ENCODE peak calls at places on chromosomes 1 and 21, in four cellular contexts. S is PC-3, G is H1, F is cardiac muscle cell. L is an unnamed sample. For H3K4me1 and H3K36me3, the result is how much of the 10 kb centered on the place peaks cover.

GRCh38 chr1:38045431-38046332 is 911 bp downstream of the POU3F1 start:
- DNase-seq in S (no peak), G (peak), F (peak), L (peak)

GRCh38 chr1:35269190-35269988 is 880 bp downstream of the ZMYM4 start:
- DNase-seq in S (peak), G (peak), F (peak), L (no peak)

GRCh38 chr21:37225440-37225839 is 41.7 kb downstream of the VPS26C start:
- DNase-seq in S (no peak), G (peak), F (no peak), L (no peak)

GRCh38 chr1:228280106-228280901 is 72.5 kb downstream of the OBSCN start:
- DNase-seq in S (no peak), G (no peak), F (no peak), L (no peak)

GRCh38 chr1:165871311-165872067 is 44.1 kb downstream of the UCK2 start:
- DNase-seq in S (peak), G (peak), F (no peak), L (no peak)

GRCh38 chr1:58979085-58979484 is 195.2 kb upstream of the JUN start:
- DNase-seq in S (no peak), G (no peak), F (no peak), L (no peak)

GRCh38 chr21:35658242-35658641 is 402.1 kb downstream of the SETD4 start:
- DNase-seq in S (peak), G (no peak), F (no peak), L (no peak)

GRCh38 chr1:65255088-65256050 is 54.0 kb upstream of the DNAJC6 start:
- DNase-seq in S (peak), G (peak), F (peak), L (no peak)

GRCh38 chr1:112328600-112328999 is 67.4 kb upstream of the CTTNBP2NL start:
- DNase-seq in S (no peak), G (no peak), F (no peak), L (no peak)

GRCh38 chr1:32066489-32066873 is 6.3 kb upstream of the TMEM39B start:
- DNase-seq in S (peak), G (no peak), F (no peak), L (peak)

GRCh38 chr1:11563560-11564069 is 84.7 kb downstream of the DISP3 start:
- DNase-seq in S (no peak), G (no peak), F (peak), L (no peak)

GRCh38 chr1:30008998-30009657 is 714.3 kb downstream of the MATN1 start:
- DNase-seq in S (peak), G (no peak), F (no peak), L (no peak)

GRCh38 chr1:171188388-171189266 is 3.5 kb downstream of the FMO2 start:
- DNase-seq in S (peak), G (peak), F (peak), L (no peak)

GRCh38 chr1:224245188-224245587 is 62.1 kb downstream of the DEGS1 start:
- DNase-seq in S (no peak), G (no peak), F (no peak), L (no peak)

GRCh38 chr1:218642033-218642954 is 297.2 kb downstream of the TGFB2 start:
- DNase-seq in S (no peak), G (no peak), F (no peak), L (no peak)

DNA sequence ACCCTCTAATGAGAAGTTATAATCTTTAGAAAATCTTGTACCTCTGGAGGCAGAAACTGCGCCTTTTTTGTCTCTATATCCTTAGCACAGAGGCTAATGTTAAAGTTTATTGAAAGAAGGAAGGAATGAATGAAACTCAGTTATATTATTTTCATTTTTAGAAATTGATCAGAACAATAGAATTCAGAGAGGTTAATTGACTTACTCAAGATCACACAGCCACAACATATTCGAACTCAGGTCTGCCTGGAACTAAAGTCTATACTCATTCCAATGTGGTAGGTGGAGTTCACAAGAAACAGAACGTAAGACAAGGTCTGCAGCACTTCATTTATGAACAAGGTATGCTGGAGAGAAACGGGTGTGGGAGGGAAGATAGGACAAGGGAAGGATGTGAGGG is 23.0 kb upstream of the ITPKB start:
- DNase-seq in S (no peak), G (no peak), F (no peak), L (no peak)
- H3K27ac ChIP-seq in S (no peak), G (no peak), F (no peak), L (no peak)

GRCh38 chr21:26115346-26115745 is 55.2 kb downstream of the APP start:
- DNase-seq in S (peak), G (no peak), F (no peak), L (peak)

GRCh38 chr21:26115899-26116298 is 54.7 kb downstream of the APP start:
- DNase-seq in S (peak), G (no peak), F (no peak), L (no peak)

GRCh38 chr21:26117972-26118367 is 52.6 kb downstream of the APP start:
- DNase-seq in S (no peak), G (no peak), F (no peak), L (no peak)

GRCh38 chr21:26117324-26117971 is 53.1 kb downstream of the APP start:
- DNase-seq in S (no peak), G (no peak), F (no peak), L (no peak)

DNA sequence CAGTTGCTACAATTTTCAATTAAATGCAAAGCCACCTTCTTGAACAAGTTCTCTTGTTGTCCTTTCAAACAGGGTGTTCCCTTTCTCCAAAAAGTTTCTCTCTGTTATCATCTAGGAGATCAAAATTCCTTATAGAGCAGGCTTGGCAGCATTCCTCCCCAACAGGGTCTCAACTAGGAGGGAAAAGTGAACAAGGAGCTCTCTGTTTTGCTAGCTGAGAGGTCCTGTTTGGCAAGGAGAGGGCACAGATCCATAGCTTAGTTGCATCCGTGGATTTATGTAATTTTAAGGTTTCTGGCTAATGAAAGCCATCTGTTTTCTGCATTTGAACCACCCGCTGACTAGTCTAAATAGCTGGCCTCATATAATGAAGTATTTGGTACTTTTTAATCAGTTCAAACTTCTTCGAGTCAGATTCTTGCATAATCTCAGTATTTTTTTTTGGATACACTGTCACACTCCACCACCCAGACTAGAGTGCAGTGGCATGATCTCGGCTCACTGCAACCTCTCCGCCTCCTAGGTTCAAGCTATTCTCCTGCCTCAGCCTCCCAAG is 54.0 kb downstream of the APP start:
- DNase-seq in S (peak), G (no peak), F (no peak), L (no peak)
- H3K4me1 ChIP-seq in S (under half), G (under half), F (under half), L (under half)

GRCh38 chr1:235158680-235159079 is 2.4 kb downstream of the RBM34 start:
- DNase-seq in S (no peak), G (no peak), F (no peak), L (no peak)

GRCh38 chr1:235156265-235156664 is 4.8 kb downstream of the RBM34 start:
- DNase-seq in S (no peak), G (no peak), F (no peak), L (no peak)

GRCh38 chr1:235160395-235160964 is 570 bp downstream of the RBM34 start:
- DNase-seq in S (peak), G (no peak), F (peak), L (no peak)

GRCh38 chr1:235156745-235157144 is 4.3 kb downstream of the RBM34 start:
- DNase-seq in S (no peak), G (no peak), F (no peak), L (no peak)

GRCh38 chr1:235157150-235157549 is 3.9 kb downstream of the RBM34 start:
- DNase-seq in S (no peak), G (no peak), F (no peak), L (no peak)
- H3K36me3 ChIP-seq in S (under half), G (under half), F (under half), L (under half)

GRCh38 chr1:235941852-235942624 is 75.3 kb upstream of the LYST start:
- DNase-seq in S (no peak), G (no peak), F (no peak), L (no peak)
- H3K27ac ChIP-seq in S (peak), G (no peak), F (no peak), L (no peak)

GRCh38 chr1:4702927-4703326 is 48.5 kb downstream of the AJAP1 start:
- DNase-seq in S (no peak), G (no peak), F (no peak), L (no peak)
- H3K4me1 ChIP-seq in S (under half), G (under half), F (under half), L (under half)

DNA sequence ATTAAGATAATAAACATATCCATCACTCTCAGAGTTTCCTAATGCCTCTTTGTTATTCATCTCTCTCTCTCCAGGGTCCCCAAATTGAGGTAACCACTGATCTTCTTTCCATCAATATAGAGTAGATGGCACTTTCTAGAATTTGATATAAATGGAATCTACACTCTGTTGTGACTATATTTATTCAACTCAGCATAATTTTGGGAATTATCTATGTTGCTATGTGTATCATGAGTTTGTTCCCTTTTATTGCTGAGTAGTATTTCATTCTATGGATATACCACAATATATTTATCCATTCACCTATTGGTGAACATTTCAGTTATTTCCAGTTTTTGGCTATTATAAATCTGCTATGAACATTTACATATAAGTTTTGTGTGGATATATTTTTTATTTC is 230.7 kb downstream of the HLX start:
- DNase-seq in S (no peak), G (no peak), F (no peak), L (no peak)
- H3K36me3 ChIP-seq in S (under half), G (under half), F (under half), L (under half)

DNA sequence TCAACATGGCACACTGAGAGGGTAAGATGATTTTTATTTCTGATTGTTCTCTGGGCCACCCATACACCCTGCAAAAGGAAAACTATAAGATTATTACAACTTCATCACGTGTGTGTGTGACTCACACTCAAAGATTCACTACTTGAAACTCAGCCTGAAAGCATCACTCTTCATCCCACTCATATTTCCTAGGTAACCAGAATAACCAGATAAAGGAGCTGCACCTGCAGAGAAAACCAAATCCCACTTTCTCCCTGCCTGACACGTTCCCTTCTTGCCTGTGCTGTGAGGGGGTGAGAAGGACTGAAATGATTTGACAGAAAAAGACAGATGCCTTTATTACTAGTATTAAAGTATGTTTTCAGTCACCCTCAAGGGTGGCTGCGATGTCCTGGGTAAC is 131.6 kb downstream of the TGFBR3 start:
- DNase-seq in S (peak), G (no peak), F (no peak), L (no peak)
- H3K27ac ChIP-seq in S (no peak), G (no peak), F (no peak), L (no peak)

GRCh38 chr1:3454811-3455618 is 550 bp downstream of the ARHGEF16 start:
- DNase-seq in S (peak), G (peak), F (peak), L (peak)

GRCh38 chr1:3453891-3454810 is at the start of gene ARHGEF16:
- DNase-seq in S (peak), G (peak), F (peak), L (peak)

GRCh38 chr1:3456964-3457909 is 2.8 kb downstream of the ARHGEF16 start:
- DNase-seq in S (no peak), G (no peak), F (no peak), L (no peak)

GRCh38 chr1:3456449-3456963 is 2.0 kb downstream of the ARHGEF16 start:
- DNase-seq in S (no peak), G (no peak), F (no peak), L (no peak)

GRCh38 chr1:3455630-3456448 is 1.4 kb downstream of the ARHGEF16 start:
- DNase-seq in S (no peak), G (no peak), F (no peak), L (no peak)
- H3K4me1 ChIP-seq in S (under half), G (under half), F (under half), L (under half)